ENCODE peak calls at places on chromosomes 7 and 10, in eight cellular contexts. O, X, U, Z, J, N, S and A are unnamed samples.
A peak's percentile ranks its signal among the peaks of the same experiment; 100 is the strongest.

GRCh38 chr7:114981323-114981722 is 59.4 kb downstream of the MDFIC start:
- DNase-seq in S (no peak), N (no peak), J (no peak), U (no peak), Z (no peak), X (no peak), O (no peak), A (no peak)

GRCh38 chr10:7365029-7365750 is 45.6 kb downstream of the SFMBT2 start:
- DNase-seq in J (no peak), U (no peak), O (no peak), X (no peak), N (peak; percentile 14), Z (no peak), S (no peak), A (no peak)

GRCh38 chr10:88792656-88793055 is 9.9 kb upstream of the LIPM start:
- DNase-seq in J (no peak), S (peak; percentile 9), N (peak; percentile 45), U (no peak), O (no peak), Z (peak; percentile 48), X (peak; percentile 41), A (no peak)

GRCh38 chr7:17205850-17206353 is 92.5 kb upstream of the AHR start:
- DNase-seq in O (no peak), X (no peak), U (no peak), J (no peak), Z (no peak), N (no peak), S (no peak), A (no peak)

GRCh38 chr10:4281207-4281825 is 496.3 kb upstream of the KLF6 start:
- DNase-seq in Z (no peak), S (no peak), N (no peak), X (no peak), U (peak; percentile 83), O (no peak), J (no peak), A (no peak)

GRCh38 chr10:1671366-1672000 is 65.8 kb downstream of the ADARB2 start:
- DNase-seq in N (no peak), Z (no peak), X (no peak), O (no peak), U (no peak), J (no peak), S (no peak), A (no peak)

GRCh38 chr7:79615466-79615865 is 162.0 kb upstream of the MAGI2 start:
- DNase-seq in N (no peak), U (no peak), O (no peak), J (no peak), Z (no peak), S (no peak), X (no peak), A (no peak)

GRCh38 chr10:72763201-72763600 is 71.3 kb downstream of the MCU start:
- DNase-seq in Z (no peak), J (no peak), S (no peak), N (no peak), O (no peak), U (no peak), X (no peak), A (no peak)

GRCh38 chr7:2821161-2821841 is 22.8 kb downstream of the GNA12 start:
- DNase-seq in U (no peak), N (peak; percentile 61), X (peak; percentile 92), S (no peak), J (peak; percentile 59), Z (peak; percentile 57), O (no peak), A (no peak)

GRCh38 chr7:157224627-157225026 is 85.9 kb downstream of the UBE3C start:
- DNase-seq in O (no peak), S (no peak), N (peak; percentile 9), U (no peak), X (peak; percentile 13), J (no peak), Z (no peak), A (peak; percentile 33)

GRCh38 chr10:81920213-81920829 is 45.3 kb downstream of the NRG3 start:
- DNase-seq in N (no peak), U (peak; percentile 34), O (no peak), J (no peak), X (no peak), Z (no peak), S (no peak), A (peak; percentile 3)

DNA sequence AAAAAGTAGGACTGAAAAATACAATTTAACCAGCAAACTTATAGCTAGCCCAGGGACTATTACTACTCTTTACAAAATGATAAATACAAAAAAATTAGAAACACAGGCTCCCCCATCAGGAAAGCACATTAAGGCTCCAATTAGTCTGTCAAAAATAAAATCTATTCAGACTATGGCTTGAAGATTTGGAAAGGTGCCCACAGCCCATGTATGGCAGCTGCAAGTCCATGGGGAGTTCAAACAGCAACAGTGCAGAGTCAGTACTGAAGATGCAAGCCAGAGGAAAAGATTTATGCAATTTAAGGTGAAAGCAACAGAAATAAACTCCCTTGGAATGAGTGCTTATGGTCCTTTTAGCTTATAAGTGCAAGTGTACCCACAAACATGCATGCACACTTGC is 29.7 kb downstream of the IMMP2L start:
- DNase-seq in U (no peak), Z (no peak), S (peak; percentile 56), N (peak; percentile 53), X (no peak), O (no peak), J (no peak), A (no peak)
- H3K4me3 ChIP-seq in U (no peak overlapping the region), Z (no peak overlapping the region), S (no peak overlapping the region), N (no peak overlapping the region), X (no peak overlapping the region), O (no peak overlapping the region), J (no peak overlapping the region), A (no peak overlapping the region)

GRCh38 chr7:106060394-106060920 is 51.7 kb downstream of the SYPL1 start:
- DNase-seq in U (no peak), O (no peak), J (no peak), S (no peak), Z (no peak), N (no peak), X (peak; percentile 77), A (no peak)
- H3K4me3 ChIP-seq in U (no peak overlapping the region), O (no peak overlapping the region), J (no peak overlapping the region), S (no peak overlapping the region), Z (no peak overlapping the region), N (no peak overlapping the region), X (no peak overlapping the region), A (no peak overlapping the region)

GRCh38 chr7:151010307-151011096 is 13.8 kb downstream of the ATG9B start:
- DNase-seq in X (no peak), N (no peak), O (no peak), U (no peak), J (no peak), Z (no peak), S (no peak), A (no peak)
- H3K4me3 ChIP-seq in X (no peak overlapping the region), N (peak overlapping the region; percentile 11), O (no peak overlapping the region), U (no peak overlapping the region), J (peak overlapping the region; percentile 25), Z (no peak overlapping the region), S (no peak overlapping the region), A (no peak overlapping the region)

GRCh38 chr7:65251851-65252620 is 121.6 kb upstream of the ZNF92 start:
- DNase-seq in S (peak; percentile 29), U (peak; percentile 92), J (peak; percentile 15), Z (peak; percentile 62), X (peak; percentile 74), N (no peak), O (no peak), A (no peak)

GRCh38 chr7:65250697-65251395 is 122.8 kb upstream of the ZNF92 start:
- DNase-seq in S (no peak), O (no peak), X (peak; percentile 75), N (no peak), U (no peak), J (no peak), Z (no peak), A (no peak)

GRCh38 chr7:65247491-65247890 is 126.2 kb upstream of the ZNF92 start:
- DNase-seq in O (no peak), X (no peak), Z (no peak), N (no peak), U (no peak), S (no peak), J (no peak), A (no peak)

GRCh38 chr7:65254061-65254460 is 119.6 kb upstream of the ZNF92 start:
- DNase-seq in U (no peak), J (no peak), N (no peak), S (no peak), X (no peak), Z (no peak), O (no peak), A (no peak)

DNA sequence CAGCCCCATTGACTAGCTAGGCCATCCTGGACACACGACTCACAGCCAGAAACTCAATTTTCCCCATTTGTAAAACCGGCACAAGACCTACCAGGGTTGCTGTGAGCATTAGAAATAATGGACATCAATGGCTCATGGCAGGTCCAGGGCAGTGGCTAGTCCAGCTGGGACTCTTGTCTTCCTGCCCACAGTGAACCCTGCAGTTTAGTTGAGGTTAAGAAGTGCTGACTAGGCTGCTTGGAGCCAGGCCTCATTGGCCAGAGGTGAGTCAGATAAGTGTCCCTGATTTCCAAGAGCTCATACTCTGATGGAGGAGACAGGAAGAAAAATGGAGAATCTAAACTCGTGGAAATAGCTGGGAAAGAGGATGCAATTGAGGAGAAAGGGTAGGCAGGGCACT is 123.4 kb upstream of the ZNF92 start:
- DNase-seq in S (no peak), U (no peak), J (no peak), O (no peak), Z (no peak), X (no peak), N (no peak), A (no peak)
- H3K4me3 ChIP-seq in S (no peak overlapping the region), U (no peak overlapping the region), J (no peak overlapping the region), O (no peak overlapping the region), Z (no peak overlapping the region), X (no peak overlapping the region), N (no peak overlapping the region), A (no peak overlapping the region)

DNA sequence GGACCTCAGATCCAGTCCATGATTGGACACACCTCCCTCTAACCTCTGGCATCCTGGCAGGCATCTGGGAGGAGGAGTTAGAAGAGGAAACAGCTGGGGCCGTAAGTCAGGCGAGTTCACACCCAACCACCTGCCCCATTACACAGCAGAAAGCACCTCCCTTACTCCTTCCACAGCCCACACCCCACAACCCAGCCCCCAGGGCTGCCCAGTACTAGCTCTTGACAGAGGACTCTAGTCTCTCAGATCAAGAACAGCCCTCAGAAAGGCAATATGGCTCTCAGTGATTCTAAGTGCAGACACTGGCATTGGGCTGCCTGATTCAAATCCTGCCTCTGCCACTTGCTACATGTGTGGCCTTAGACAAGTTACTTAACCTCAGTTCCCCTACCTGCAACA is 34.1 kb downstream of the KCNMA1 start:
- DNase-seq in U (no peak), Z (no peak), J (no peak), O (no peak), N (no peak), S (no peak), X (no peak), A (peak; percentile 59)
- H3K4me3 ChIP-seq in U (no peak overlapping the region), Z (no peak overlapping the region), J (no peak overlapping the region), O (no peak overlapping the region), N (no peak overlapping the region), S (no peak overlapping the region), X (no peak overlapping the region), A (no peak overlapping the region)

GRCh38 chr7:44631458-44632115 is 25.2 kb downstream of the OGDH start:
- DNase-seq in O (peak; percentile 33), X (no peak), S (no peak), N (no peak), Z (no peak), J (no peak), U (no peak), A (peak; percentile 51)
- H3K4me3 ChIP-seq in O (peak overlapping the region; percentile 74), X (no peak overlapping the region), S (no peak overlapping the region), N (no peak overlapping the region), Z (no peak overlapping the region), J (no peak overlapping the region), U (no peak overlapping the region), A (no peak overlapping the region)

GRCh38 chr7:583410-584121 is 63.9 kb upstream of the PDGFA start:
- DNase-seq in N (no peak), Z (no peak), O (no peak), U (no peak), X (no peak), S (no peak), J (no peak), A (no peak)
- H3K4me3 ChIP-seq in N (no peak overlapping the region), Z (no peak overlapping the region), O (peak overlapping the region; percentile 83), U (no peak overlapping the region), X (no peak overlapping the region), S (no peak overlapping the region), J (no peak overlapping the region), A (peak overlapping the region; percentile 79)